ENCODE peak calls at places on chromosomes 1 and 21, in seven cellular contexts. D is heart left ventricle; F is RWPE2; X is thoracic aorta; L is fibroblast of pulmonary artery; O is CD8-positive, alpha-beta T cell; U is foreskin fibroblast. E is an unnamed sample.
A peak's percentile ranks its signal among the peaks of the same experiment; 100 is the strongest.

GRCh38 chr1:202274611-202275010 is 67.1 kb downstream of the UBE2T start:
- DNase-seq in U (no peak), X (no peak), O (peak; percentile 61), F (peak; percentile 52), L (peak; percentile 69), D (no peak), E (no peak)

GRCh38 chr1:167966050-167966449 is 29.2 kb upstream of the MPC2 start:
- DNase-seq in F (no peak), D (no peak), O (no peak), L (no peak), X (no peak), U (no peak), E (peak; percentile 4)

GRCh38 chr1:152479792-152480595 is 30.6 kb upstream of the LCE5A start:
- DNase-seq in U (no peak), D (no peak), L (peak; percentile 19), X (no peak), F (no peak), O (peak; percentile 62), E (no peak)

GRCh38 chr1:197144570-197145325 is 1.7 kb downstream of the ASPM start:
- DNase-seq in O (no peak), X (no peak), F (no peak), U (no peak), D (no peak), L (no peak), E (no peak)

GRCh38 chr1:248814351-248814750 is 11.4 kb downstream of the SH3BP5L start:
- DNase-seq in D (peak; percentile 20), L (no peak), F (no peak), U (no peak), O (no peak), X (no peak), E (no peak)

GRCh38 chr1:172955161-172955821 is 95.5 kb downstream of the TNFSF18 start:
- DNase-seq in L (peak; percentile 70), D (no peak), O (no peak), X (no peak), F (no peak), U (peak; percentile 86), E (no peak)

GRCh38 chr1:29105822-29106221 is 17.9 kb downstream of the TMEM200B start:
- DNase-seq in U (no peak), L (no peak), O (no peak), F (no peak), D (no peak), X (no peak), E (no peak)

GRCh38 chr1:17098440-17099317 is 20.6 kb downstream of the PADI2 start:
- DNase-seq in U (no peak), D (no peak), L (peak; percentile 15), X (no peak), O (no peak), F (no peak), E (no peak)

GRCh38 chr21:38277501-38278111 is 20.8 kb downstream of the KCNJ15 start:
- DNase-seq in X (no peak), D (no peak), F (peak; percentile 90), L (peak; percentile 97), O (no peak), U (peak; percentile 99), E (peak; percentile 99)

GRCh38 chr1:206651958-206652890 is 16.9 kb downstream of the DYRK3 start:
- DNase-seq in O (no peak), U (no peak), D (no peak), X (no peak), L (no peak), F (no peak), E (no peak)

GRCh38 chr1:64203420-64203819 is at the start of gene UBE2U:
- DNase-seq in X (no peak), D (no peak), U (no peak), F (no peak), O (no peak), L (no peak), E (no peak)

GRCh38 chr1:40291293-40291692 is 25.8 kb downstream of the COL9A2 start:
- DNase-seq in U (no peak), F (no peak), D (no peak), X (no peak), O (no peak), L (no peak), E (no peak)

GRCh38 chr1:12565966-12566352 is 52.1 kb downstream of the DHRS3 start:
- DNase-seq in F (no peak), D (no peak), X (no peak), U (no peak), L (no peak), O (no peak), E (no peak)

GRCh38 chr1:53375440-53375839 is 47.6 kb upstream of the LRP8 start:
- DNase-seq in D (no peak), O (no peak), L (no peak), U (no peak), F (peak; percentile 51), X (no peak), E (no peak)

GRCh38 chr1:155984341-155984740 is 6.0 kb upstream of the ARHGEF2 start:
- DNase-seq in O (no peak), U (no peak), L (no peak), D (no peak), X (no peak), F (no peak), E (no peak)

GRCh38 chr1:205631010-205631726 is 643 bp downstream of the ELK4 start:
- DNase-seq in D (peak; percentile 76), O (peak; percentile 80), F (peak; percentile 70), U (peak; percentile 48), L (peak; percentile 64), X (no peak), E (no peak)

GRCh38 chr1:205632374-205633169 is 761 bp upstream of the ELK4 start:
- DNase-seq in F (no peak), X (no peak), U (no peak), D (no peak), O (no peak), L (no peak), E (no peak)

GRCh38 chr1:205630241-205630640 is 1.6 kb downstream of the ELK4 start:
- DNase-seq in F (no peak), D (no peak), X (no peak), U (peak; percentile 13), O (no peak), L (peak; percentile 61), E (no peak)

GRCh38 chr1:205630651-205631009 is 1.2 kb downstream of the ELK4 start:
- DNase-seq in X (no peak), L (no peak), O (no peak), U (no peak), F (no peak), D (no peak), E (no peak)

DNA sequence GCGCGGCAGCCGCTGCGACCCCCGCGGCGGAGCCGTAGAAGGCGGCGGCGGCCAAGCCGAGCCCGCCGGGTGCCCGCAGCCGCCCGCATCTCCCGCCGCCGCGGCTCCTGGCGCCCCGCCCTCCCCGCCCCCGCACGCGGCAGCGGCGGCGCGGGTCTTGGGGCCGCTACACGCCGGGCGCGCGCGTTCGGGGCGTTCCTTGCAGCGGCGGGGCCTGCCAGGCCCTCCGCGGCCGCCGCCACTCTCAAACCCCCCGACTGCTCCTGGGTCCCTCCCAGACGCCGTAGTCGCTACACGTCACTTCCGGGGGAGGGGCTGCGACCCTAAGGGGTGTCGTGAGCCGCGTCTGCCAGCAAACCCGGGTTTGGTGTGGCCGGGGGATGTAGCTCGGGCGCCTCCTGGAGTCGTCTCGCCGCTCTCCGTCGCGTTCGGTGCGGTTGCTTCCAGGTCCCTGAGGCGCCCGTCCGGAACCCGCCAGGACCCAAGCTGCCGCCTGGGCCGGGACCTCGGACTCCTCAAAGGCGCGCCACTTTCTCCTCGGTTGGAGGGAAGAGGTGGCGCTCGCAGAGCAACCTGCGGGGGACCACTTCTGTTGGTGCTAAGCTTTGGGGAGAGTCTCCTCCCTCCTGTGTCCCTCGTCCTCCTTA is at the start of gene ELK4:
- DNase-seq in U (peak; percentile 97), D (peak; percentile 100), O (peak; percentile 100), L (peak; percentile 99), F (peak; percentile 98), X (peak; percentile 96), E (peak; percentile 66)
- TF ChIP-seq CTCF in U (peak; percentile 65), D (peak; percentile 88), O (peak; percentile 78), L (peak; percentile 61), F (peak; percentile 71), X (peak; percentile 61), E (peak; percentile 72)

GRCh38 chr1:185694081-185694480 is 40.1 kb upstream of the HMCN1 start:
- DNase-seq in D (no peak), F (no peak), X (no peak), U (no peak), O (peak; percentile 23), L (no peak), E (peak; percentile 36)
- H3K4me3 ChIP-seq in D (peak overlapping the region; percentile 15), F (no peak overlapping the region), X (peak overlapping the region; percentile 47), U (no peak overlapping the region), O (peak overlapping the region; percentile 31), L (no peak overlapping the region), E (no peak overlapping the region)

DNA sequence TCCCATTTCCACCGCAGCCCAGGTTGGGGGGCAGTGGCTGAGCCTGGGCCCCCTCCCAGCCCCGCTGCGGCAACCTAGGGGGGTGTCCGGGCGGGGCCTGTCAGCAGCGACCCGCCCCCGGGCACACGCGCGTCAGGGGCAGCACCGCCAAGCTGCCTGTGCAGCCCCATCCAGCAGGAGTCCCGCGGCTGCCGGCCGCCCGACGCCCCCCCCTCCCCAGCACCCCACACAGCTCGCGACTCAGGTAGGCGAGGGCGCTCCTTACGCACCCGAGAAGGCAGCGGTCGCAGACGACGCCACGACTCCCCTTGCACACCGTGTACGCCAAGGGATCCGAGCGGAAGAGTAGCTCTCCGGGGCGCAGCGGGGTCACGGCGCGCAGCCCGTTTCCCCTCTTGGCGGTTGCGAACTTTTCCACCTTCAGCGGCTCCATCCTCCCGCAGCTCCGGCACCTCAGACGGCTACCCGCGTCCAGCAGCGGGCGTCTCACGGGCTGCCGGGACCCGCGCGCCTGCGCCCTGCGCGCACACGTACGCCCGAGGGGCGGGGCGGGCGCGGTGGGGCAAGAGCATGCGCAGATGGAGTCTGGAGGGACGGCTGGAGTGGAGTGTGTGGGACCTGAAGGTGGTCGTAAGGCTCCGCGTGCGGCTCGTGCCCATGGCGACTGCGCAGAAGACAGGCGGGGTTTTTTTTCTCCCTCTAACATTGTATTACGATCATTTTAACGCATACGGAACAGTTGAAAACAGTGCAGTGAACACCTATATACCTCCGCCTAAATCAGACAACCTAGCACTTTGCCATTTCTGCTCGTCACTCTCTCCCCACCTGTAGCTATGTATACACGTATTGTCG is at the start of gene SMYD3:
- DNase-seq in O (peak; percentile 72), L (peak; percentile 77), U (peak; percentile 75), F (no peak), X (no peak), D (peak; percentile 89), E (no peak)
- TF ChIP-seq CTCF in O (no peak), L (no peak), U (no peak), F (peak; percentile 9), X (peak; percentile 17), D (peak; percentile 40), E (peak; percentile 25)

DNA sequence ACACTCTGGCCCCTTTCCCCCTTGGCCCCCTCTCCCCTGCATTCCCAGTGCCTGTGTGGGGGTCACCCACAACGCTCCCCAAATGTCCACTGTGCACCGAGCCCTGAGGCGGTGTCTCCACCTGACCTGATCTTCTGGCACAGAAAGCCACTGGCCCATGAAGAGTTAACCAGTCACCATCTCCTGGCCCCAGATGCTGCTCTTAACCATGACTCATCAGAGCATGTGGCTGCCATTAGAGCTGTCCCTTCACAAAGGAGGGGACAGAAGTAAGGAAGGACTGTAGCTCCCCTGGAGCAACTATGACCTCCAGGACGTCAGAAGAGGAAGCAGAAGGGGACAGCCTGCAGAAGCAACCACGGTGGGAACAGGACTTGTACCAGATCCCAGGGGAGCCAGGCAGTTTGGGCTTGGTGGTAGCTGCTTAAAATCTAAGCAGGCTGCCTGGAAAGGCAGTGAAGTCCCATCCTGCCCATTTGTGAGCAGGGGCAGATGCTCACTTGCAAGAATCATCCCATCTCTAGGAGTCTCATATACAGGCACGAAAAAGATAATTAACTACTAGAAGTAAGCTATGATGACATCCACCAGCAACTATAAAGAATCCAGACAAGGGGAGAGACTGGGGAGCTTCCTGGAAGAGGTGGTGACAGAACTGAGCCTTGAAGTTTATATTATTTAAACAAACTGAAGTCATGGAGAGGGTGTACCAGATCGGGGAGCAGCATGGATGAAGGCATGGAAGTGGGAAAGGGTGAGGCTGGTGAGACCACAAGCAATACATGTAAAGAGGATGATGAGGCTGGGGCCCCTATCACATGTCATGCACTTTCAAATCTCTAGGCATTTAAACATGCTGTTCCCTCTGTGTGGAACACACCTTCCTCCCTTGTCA is 1.1 kb upstream of the TTC39A start:
- DNase-seq in L (peak; percentile 41), O (no peak), X (no peak), D (no peak), F (no peak), U (peak; percentile 46), E (peak; percentile 52)
- H3K4me3 ChIP-seq in L (no peak overlapping the region), O (no peak overlapping the region), X (peak overlapping the region; percentile 75), D (peak overlapping the region; percentile 48), F (no peak overlapping the region), U (peak overlapping the region; percentile 54), E (peak overlapping the region; percentile 87)